ENCODE peak calls at places on chromosomes 12 and 14, in five cellular contexts. R is SW480, Z is lung, F is Calu3, M is GM23338. Q is an unnamed sample.

GRCh38 chr12:103326190-103326589 is 169.6 kb downstream of the C12orf42 start:
- DNase-seq in R (peak), M (peak), F (no peak), Z (no peak), Q (peak)

GRCh38 chr12:42981379-42981778 is 391.8 kb upstream of the PRICKLE1 start:
- DNase-seq in F (no peak), Z (no peak), R (no peak), M (peak), Q (no peak)

GRCh38 chr12:42865282-42865681 is 275.7 kb upstream of the PRICKLE1 start:
- DNase-seq in R (no peak), M (no peak), F (no peak), Z (no peak), Q (no peak)

GRCh38 chr14:66495214-66496098 is 9.3 kb downstream of the CCDC196 start:
- DNase-seq in M (peak), F (peak), Z (peak), R (peak), Q (peak)

GRCh38 chr12:62750941-62751843 is 183.8 kb downstream of the PPM1H start:
- DNase-seq in F (peak), Z (no peak), R (no peak), M (no peak), Q (peak)

GRCh38 chr12:64669270-64669842 is 59.1 kb downstream of the RASSF3 start:
- DNase-seq in F (peak), M (peak), R (peak), Z (peak), Q (no peak)

GRCh38 chr14:22599349-22599748 is 1.2 kb downstream of the ABHD4 start:
- DNase-seq in R (no peak), F (no peak), M (no peak), Z (no peak), Q (no peak)

GRCh38 chr12:76555226-76555767 is 4.3 kb downstream of the OSBPL8 start:
- DNase-seq in M (no peak), Z (no peak), R (no peak), F (no peak), Q (no peak)

GRCh38 chr14:65024957-65025356 is 38.3 kb downstream of the FNTB start:
- DNase-seq in Z (no peak), R (no peak), F (no peak), M (no peak), Q (no peak)

GRCh38 chr12:54398995-54399793 is 14.7 kb upstream of the ZNF385A start:
- DNase-seq in Z (peak), F (peak), M (peak), R (peak), Q (peak)

Q was measured in LoVo.